ENCODE peak calls at places on chromosomes 7 and 10, in ten cellular contexts. One of them, this sample, is unnamed.

GRCh38 chr7:12747687-12748306 is 60.4 kb downstream of the ARL4A start:
- DNase-seq in H54: no peak
- DNase-seq in AG04449: no peak
- DNase-seq in neural crest cell: no peak
- DNase-seq in lower leg skin: no peak
- DNase-seq in Calu3: no peak
- DNase-seq in breast epithelium: no peak
- DNase-seq in H4: peak; percentile 63
- DNase-seq in GM23248: peak; percentile 47
- DNase-seq in H9: no peak
- DNase-seq in this sample: no peak

GRCh38 chr10:15112657-15113056 is 15.5 kb downstream of the RPP38 start:
- DNase-seq in H54: no peak
- DNase-seq in AG04449: no peak
- DNase-seq in neural crest cell: no peak
- DNase-seq in lower leg skin: peak; percentile 42
- DNase-seq in Calu3: no peak
- DNase-seq in breast epithelium: no peak
- DNase-seq in H4: no peak
- DNase-seq in GM23248: no peak
- DNase-seq in H9: peak; percentile 50
- DNase-seq in this sample: no peak

GRCh38 chr7:71244023-71244422 is 112.1 kb downstream of the GALNT17 start:
- DNase-seq in H54: no peak
- DNase-seq in AG04449: no peak
- DNase-seq in neural crest cell: no peak
- DNase-seq in lower leg skin: no peak
- DNase-seq in Calu3: no peak
- DNase-seq in breast epithelium: no peak
- DNase-seq in H4: no peak
- DNase-seq in GM23248: no peak
- DNase-seq in H9: no peak
- DNase-seq in this sample: no peak

GRCh38 chr10:110498087-110498981 is 627 bp downstream of the DUSP5 start:
- DNase-seq in H54: no peak
- DNase-seq in AG04449: no peak
- DNase-seq in neural crest cell: peak; percentile 43
- DNase-seq in lower leg skin: peak; percentile 90
- DNase-seq in Calu3: peak; percentile 39
- DNase-seq in breast epithelium: peak; percentile 61
- DNase-seq in H4: no peak
- DNase-seq in GM23248: peak; percentile 87
- DNase-seq in H9: peak; percentile 43
- DNase-seq in this sample: peak; percentile 43

GRCh38 chr10:34798654-34799053 is 16.4 kb downstream of the PARD3 start:
- DNase-seq in H54: no peak
- DNase-seq in AG04449: no peak
- DNase-seq in neural crest cell: no peak
- DNase-seq in lower leg skin: peak; percentile 31
- DNase-seq in Calu3: no peak
- DNase-seq in breast epithelium: no peak
- DNase-seq in H4: no peak
- DNase-seq in GM23248: no peak
- DNase-seq in H9: no peak
- DNase-seq in this sample: no peak

GRCh38 chr7:45689011-45689796 is 115.0 kb downstream of the ADCY1 start:
- DNase-seq in H54: peak; percentile 92
- DNase-seq in AG04449: peak; percentile 31
- DNase-seq in neural crest cell: no peak
- DNase-seq in lower leg skin: no peak
- DNase-seq in Calu3: no peak
- DNase-seq in breast epithelium: peak; percentile 34
- DNase-seq in H4: peak; percentile 81
- DNase-seq in GM23248: peak; percentile 72
- DNase-seq in H9: peak; percentile 19
- DNase-seq in this sample: no peak

GRCh38 chr7:45140827-45141226 is 16.8 kb upstream of the RAMP3 start:
- DNase-seq in H54: no peak
- DNase-seq in AG04449: no peak
- DNase-seq in neural crest cell: no peak
- DNase-seq in lower leg skin: no peak
- DNase-seq in Calu3: no peak
- DNase-seq in breast epithelium: no peak
- DNase-seq in H4: no peak
- DNase-seq in GM23248: no peak
- DNase-seq in H9: no peak
- DNase-seq in this sample: no peak

GRCh38 chr10:131350245-131350644 is 38.7 kb upstream of the TCERG1L start:
- DNase-seq in H54: no peak
- DNase-seq in AG04449: no peak
- DNase-seq in neural crest cell: no peak
- DNase-seq in lower leg skin: no peak
- DNase-seq in Calu3: no peak
- DNase-seq in breast epithelium: no peak
- DNase-seq in H4: no peak
- DNase-seq in GM23248: no peak
- DNase-seq in H9: no peak
- DNase-seq in this sample: no peak

GRCh38 chr7:25926009-25926408 is 226.0 kb upstream of the NFE2L3 start:
- DNase-seq in H54: no peak
- DNase-seq in AG04449: no peak
- DNase-seq in neural crest cell: no peak
- DNase-seq in lower leg skin: no peak
- DNase-seq in Calu3: peak; percentile 51
- DNase-seq in breast epithelium: no peak
- DNase-seq in H4: peak; percentile 88
- DNase-seq in GM23248: peak; percentile 28
- DNase-seq in H9: no peak
- DNase-seq in this sample: no peak